ENCODE peak calls at places on chromosome X, in seven cellular contexts. Z is thyroid gland, L is NB4, F is endothelial cell of umbilical vein, A is K562, O is stomach, E is testis. G is an unnamed sample.

GRCh38 chrX:147948531-147948930 is 32.6 kb upstream of the FMR1NB start:
- DNase-seq in Z (no peak), L (no peak), F (no peak), A (no peak), O (no peak), E (no peak), G (no peak)

GRCh38 chrX:74536142-74537010 is 78.0 kb downstream of the RLIM start:
- DNase-seq in Z (peak), L (peak), F (peak), A (peak), O (peak), E (peak), G (peak)

GRCh38 chrX:138885886-138886285 is 174.4 kb upstream of the FGF13 start:
- DNase-seq in Z (no peak), L (no peak), F (no peak), A (no peak), O (no peak), E (no peak), G (peak)

GRCh38 chrX:44651347-44651746 is 108.7 kb upstream of the FUNDC1 start:
- DNase-seq in Z (no peak), L (no peak), F (no peak), A (no peak), O (no peak), E (no peak), G (no peak)

GRCh38 chrX:152926279-152926678 is 28.4 kb downstream of the ZNF185 start:
- DNase-seq in Z (peak), L (peak), F (peak), A (peak), O (peak), E (peak), G (peak)

GRCh38 chrX:149877636-149878035 is 3.3 kb upstream of the MAGEA8 start:
- DNase-seq in Z (no peak), L (no peak), F (no peak), A (no peak), O (no peak), E (no peak), G (peak)

GRCh38 chrX:30488092-30488491 is 89.5 kb downstream of the TASL start:
- DNase-seq in Z (no peak), L (peak), F (no peak), A (no peak), O (no peak), E (peak), G (no peak)

GRCh38 chrX:15930585-15930984 is 76.0 kb upstream of the AP1S2 start:
- DNase-seq in Z (no peak), L (peak), F (peak), A (peak), O (no peak), E (no peak), G (no peak)

GRCh38 chrX:49846545-49846944 is 17.4 kb downstream of the PAGE4 start:
- DNase-seq in Z (no peak), L (no peak), F (no peak), A (no peak), O (no peak), E (no peak), G (no peak)

GRCh38 chrX:107448625-107449468 is 605 bp upstream of the FRMPD3 start:
- DNase-seq in Z (peak), L (no peak), F (no peak), A (no peak), O (no peak), E (no peak), G (no peak)

GRCh38 chrX:101407748-101408529 is at the start of the genes GLA and HNRNPH2:
- DNase-seq in Z (peak), L (peak), F (peak), A (peak), O (peak), E (peak), G (peak)

GRCh38 chrX:118116308-118117068 is at the start of gene KLHL13:
- DNase-seq in Z (peak), L (peak), F (peak), A (peak), O (no peak), E (peak), G (peak)

GRCh38 chrX:38796926-38797325 is 4.3 kb upstream of the MID1IP1 start:
- DNase-seq in Z (no peak), L (no peak), F (no peak), A (no peak), O (no peak), E (no peak), G (no peak)

GRCh38 chrX:9988762-9989161 is 21.6 kb downstream of the CLDN34 start:
- DNase-seq in Z (no peak), L (no peak), F (peak), A (no peak), O (no peak), E (no peak), G (no peak)

GRCh38 chrX:39195156-39195555 is 393.9 kb downstream of the MID1IP1 start:
- DNase-seq in Z (no peak), L (peak), F (no peak), A (no peak), O (no peak), E (no peak), G (no peak)

GRCh38 chrX:72145181-72145580 is 13.5 kb upstream of the RTL5 start:
- DNase-seq in Z (peak), L (no peak), F (no peak), A (no peak), O (no peak), E (no peak), G (no peak)

GRCh38 chrX:76850851-76851250 is 423.3 kb downstream of the MAGEE1 start:
- DNase-seq in Z (no peak), L (peak), F (no peak), A (no peak), O (no peak), E (peak), G (no peak)

GRCh38 chrX:45735571-45735970 is 534.9 kb upstream of the DIPK2B start:
- DNase-seq in Z (no peak), L (no peak), F (peak), A (no peak), O (no peak), E (no peak), G (no peak)

GRCh38 chrX:22148565-22148964 is 116.4 kb downstream of the PHEX start:
- DNase-seq in Z (no peak), L (no peak), F (no peak), A (no peak), O (no peak), E (no peak), G (no peak)

GRCh38 chrX:74492720-74493201 is 71.5 kb downstream of the SLC16A2 start:
- DNase-seq in Z (no peak), L (peak), F (no peak), A (no peak), O (no peak), E (no peak), G (no peak)

GRCh38 chrX:71056857-71057256 is 11.3 kb downstream of the SNX12 start:
- DNase-seq in Z (no peak), L (peak), F (no peak), A (no peak), O (no peak), E (no peak), G (no peak)

GRCh38 chrX:110588853-110589252 is 206.8 kb downstream of the CHRDL1 start:
- DNase-seq in Z (no peak), L (no peak), F (no peak), A (no peak), O (no peak), E (no peak), G (no peak)

GRCh38 chrX:153767674-153768055 is 3.6 kb downstream of the PLXNB3 start:
- DNase-seq in Z (no peak), L (no peak), F (no peak), A (no peak), O (no peak), E (no peak), G (no peak)

GRCh38 chrX:44428989-44429627 is 85.6 kb upstream of the EFHC2 start:
- DNase-seq in Z (no peak), L (peak), F (no peak), A (no peak), O (no peak), E (no peak), G (no peak)

GRCh38 chrX:149825424-149825823 is 43.7 kb downstream of the MAGEA9 start:
- DNase-seq in Z (peak), L (peak), F (peak), A (peak), O (no peak), E (peak), G (no peak)

GRCh38 chrX:56800801-56801200 is 71.8 kb downstream of the NBDY start:
- DNase-seq in Z (no peak), L (peak), F (no peak), A (no peak), O (no peak), E (no peak), G (no peak)

GRCh38 chrX:30713061-30713525 is 59.9 kb downstream of the GK start:
- DNase-seq in Z (peak), L (peak), F (peak), A (peak), O (peak), E (peak), G (peak)

GRCh38 chrX:77953708-77954107 is 15.7 kb downstream of the PGAM4 start:
- DNase-seq in Z (no peak), L (no peak), F (no peak), A (no peak), O (no peak), E (no peak), G (no peak)

GRCh38 chrX:119756926-119757635 is 1.3 kb upstream of the SOWAHD start:
- DNase-seq in Z (no peak), L (peak), F (no peak), A (no peak), O (peak), E (no peak), G (no peak)

GRCh38 chrX:119753639-119754257 is 4.6 kb upstream of the SOWAHD start:
- DNase-seq in Z (no peak), L (peak), F (peak), A (peak), O (no peak), E (no peak), G (no peak)

GRCh38 chrX:119757646-119757978 is 776 bp upstream of the SOWAHD start:
- DNase-seq in Z (no peak), L (no peak), F (no peak), A (no peak), O (no peak), E (no peak), G (no peak)

GRCh38 chrX:119757979-119758681 is at the start of gene SOWAHD:
- DNase-seq in Z (peak), L (peak), F (no peak), A (peak), O (peak), E (peak), G (peak)

DNA sequence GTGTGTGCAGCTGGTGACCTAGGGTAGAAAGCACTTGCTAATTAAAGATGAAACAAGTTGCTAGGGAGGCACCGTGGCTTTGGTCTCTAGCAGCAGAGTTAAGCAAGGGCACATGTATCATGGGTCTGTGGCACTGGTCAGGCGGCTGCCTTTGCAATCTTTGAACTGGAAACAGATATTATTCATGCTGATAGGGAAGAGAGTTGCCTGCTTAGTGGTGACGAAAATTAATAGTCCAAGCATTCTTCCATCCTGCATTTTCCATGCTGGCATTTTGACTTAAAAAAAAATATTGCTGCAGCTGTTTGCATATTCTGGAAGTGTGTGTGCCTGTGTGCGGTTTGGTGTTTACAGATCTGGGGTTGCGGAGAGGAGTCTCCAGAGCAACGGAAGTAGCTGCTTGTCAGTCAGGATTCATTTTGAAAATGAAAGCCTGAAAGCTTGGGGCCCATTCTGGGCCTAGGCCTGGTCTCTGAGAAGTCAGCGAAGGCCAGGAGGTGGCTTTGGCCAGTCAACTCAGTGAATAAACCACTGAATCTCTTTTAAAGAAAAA is 2.3 kb upstream of the SOWAHD start:
- DNase-seq in Z (no peak), L (peak), F (no peak), A (no peak), O (peak), E (peak), G (no peak)
- TF ChIP-seq POLR2A in Z (no peak), L (no peak), F (no peak), A (no peak), O (no peak), E (no peak), G (no peak)

GRCh38 chrX:24148535-24149345 is 789 bp upstream of the ZFX start:
- DNase-seq in Z (peak), L (peak), F (peak), A (peak), O (no peak), E (no peak), G (no peak)

GRCh38 chrX:24149346-24150050 is at the start of gene ZFX:
- DNase-seq in Z (peak), L (peak), F (peak), A (peak), O (peak), E (peak), G (no peak)

GRCh38 chrX:24148118-24148517 is 1.4 kb upstream of the ZFX start:
- DNase-seq in Z (no peak), L (peak), F (peak), A (no peak), O (no peak), E (no peak), G (no peak)

GRCh38 chrX:24151513-24151912 is 2.0 kb downstream of the ZFX start:
- DNase-seq in Z (no peak), L (no peak), F (no peak), A (no peak), O (no peak), E (peak), G (no peak)

DNA sequence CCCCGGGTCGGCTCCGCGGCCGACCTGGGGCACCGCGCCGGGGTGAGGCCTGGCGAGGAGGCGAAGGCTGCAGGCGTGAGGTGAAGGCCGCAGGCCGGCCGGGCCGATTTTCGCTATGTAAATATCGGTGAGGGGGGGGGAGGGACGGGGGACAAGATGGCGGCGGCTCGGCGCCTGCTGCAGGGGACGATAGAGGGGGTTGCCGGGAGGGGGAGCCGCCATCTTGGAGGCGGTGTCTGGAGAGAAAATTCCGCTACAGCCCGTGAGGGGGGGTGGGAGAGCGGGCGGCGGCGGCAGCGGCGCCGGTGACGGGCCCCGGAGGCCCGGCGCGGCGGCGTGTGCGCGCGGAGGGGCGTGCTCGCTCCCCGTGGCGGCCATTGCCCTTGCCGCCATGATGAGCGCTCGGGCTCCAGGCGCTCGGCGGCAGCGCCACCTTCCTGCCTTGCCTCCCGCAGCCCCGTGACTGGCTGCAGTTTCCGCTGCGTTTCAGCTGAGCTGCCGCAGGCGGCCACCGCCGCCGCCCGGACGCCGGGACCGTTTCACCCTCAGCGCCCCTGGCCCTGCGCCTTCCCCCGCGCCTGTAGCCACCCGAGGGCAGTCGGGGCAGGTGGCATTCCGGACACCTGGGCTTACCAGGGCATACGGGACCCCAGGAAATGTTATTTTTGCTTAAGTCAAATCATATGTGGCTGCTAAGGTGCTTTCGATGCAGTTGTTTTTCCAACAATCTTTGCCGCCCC is 692 bp downstream of the ZFX start:
- DNase-seq in Z (peak), L (peak), F (peak), A (peak), O (peak), E (peak), G (peak)
- TF ChIP-seq POLR2A in Z (no peak), L (peak), F (no peak), A (peak), O (no peak), E (no peak), G (peak)

GRCh38 chrX:7147978-7148824 is at the start of gene PUDP:
- DNase-seq in Z (peak), L (peak), F (peak), A (peak), O (peak), E (peak), G (peak)
- TF ChIP-seq POLR2A in Z (no peak), L (peak), F (peak), A (peak), O (no peak), E (no peak), G (peak)

GRCh38 chrX:84501798-84502628 is at the start of gene HDX:
- DNase-seq in Z (peak), L (no peak), F (peak), A (no peak), O (peak), E (peak), G (peak)
- TF ChIP-seq POLR2A in Z (no peak), L (no peak), F (no peak), A (no peak), O (no peak), E (no peak), G (no peak)

GRCh38 chrX:8179653-8180052 is 8.6 kb upstream of the VCX2 start:
- DNase-seq in Z (no peak), L (peak), F (no peak), A (no peak), O (no peak), E (no peak), G (no peak)
- TF ChIP-seq POLR2A in Z (no peak), L (no peak), F (no peak), A (no peak), O (no peak), E (no peak), G (no peak)